ENCODE peak calls at places on chromosomes 3 and 15, in five cellular contexts. R is stomach, A is HepG2, U is endothelial cell of umbilical vein, S is mammary epithelial cell. M is an unnamed sample. For H3K27me3, the result is how much of the 10 kb centered on the place peaks cover.

GRCh38 chr3:46858996-46859710 is 4.1 kb downstream of the MYL3 start:
- DNase-seq in U (no peak), R (no peak), A (no peak), S (no peak), M (no peak)

GRCh38 chr3:78737988-78738387 is 1029.8 kb downstream of the ROBO1 start:
- DNase-seq in A (no peak), R (no peak), S (peak), U (peak), M (no peak)

GRCh38 chr15:98850991-98851776 is 156.4 kb downstream of the PGPEP1L start:
- DNase-seq in U (peak), R (peak), A (peak), S (peak), M (peak)

GRCh38 chr3:113300596-113300995 is 89.2 kb downstream of the BOC start:
- DNase-seq in S (no peak), U (no peak), A (no peak), R (no peak), M (no peak)

GRCh38 chr3:45792036-45792435 is 4.3 kb downstream of the SLC6A20 start:
- DNase-seq in A (no peak), R (no peak), U (no peak), S (no peak), M (no peak)

GRCh38 chr15:50116477-50116876 is 2.6 kb downstream of the ATP8B4 start:
- DNase-seq in A (peak), R (no peak), U (peak), S (peak), M (no peak)

GRCh38 chr15:75034615-75035014 is 11.2 kb downstream of the PPCDC start:
- DNase-seq in R (no peak), S (no peak), A (no peak), U (no peak), M (no peak)

GRCh38 chr3:189202583-189202982 is 30.8 kb downstream of the TPRG1 start:
- DNase-seq in S (no peak), R (no peak), U (no peak), A (no peak), M (no peak)

GRCh38 chr3:39177708-39178332 is 14.6 kb downstream of the XIRP1 start:
- DNase-seq in U (peak), A (peak), R (peak), S (peak), M (peak)

GRCh38 chr3:119175869-119176756 is 2.7 kb downstream of the UPK1B start:
- DNase-seq in R (peak), A (no peak), S (peak), U (no peak), M (no peak)

GRCh38 chr15:99249270-99249817 is at the start of gene TTC23:
- DNase-seq in S (peak), R (no peak), A (peak), U (peak), M (no peak)

GRCh38 chr15:69288531-69289311 is 10.0 kb upstream of the PAQR5 start:
- DNase-seq in R (no peak), S (peak), U (no peak), A (no peak), M (no peak)

GRCh38 chr15:67794832-67795574 is 30.3 kb upstream of the SKOR1 start:
- DNase-seq in S (no peak), R (no peak), A (no peak), U (no peak), M (no peak)

GRCh38 chr15:80076321-80077318 is 17.1 kb downstream of the ZFAND6 start:
- DNase-seq in U (no peak), A (peak), R (no peak), S (no peak), M (no peak)

GRCh38 chr3:139421034-139421433 is 31.6 kb upstream of the COPB2 start:
- DNase-seq in U (no peak), S (no peak), A (no peak), R (no peak), M (no peak)

GRCh38 chr3:111963424-111963823 is 15.4 kb upstream of the ABHD10 start:
- DNase-seq in S (peak), A (no peak), U (peak), R (no peak), M (no peak)

GRCh38 chr15:87739866-87740265 is 516.7 kb downstream of the NTRK3 start:
- DNase-seq in R (no peak), U (no peak), S (no peak), A (no peak), M (no peak)

GRCh38 chr3:168424059-168424765 is 328.5 kb upstream of the GOLIM4 start:
- DNase-seq in S (no peak), A (no peak), U (no peak), R (no peak), M (no peak)

GRCh38 chr15:31352911-31353811 is 26.5 kb downstream of the KLF13 start:
- DNase-seq in R (peak), A (no peak), S (no peak), U (peak), M (no peak)

GRCh38 chr3:46127503-46127902 is 80.6 kb downstream of the CCR1 start:
- DNase-seq in R (no peak), A (peak), S (peak), U (peak), M (no peak)

GRCh38 chr15:101675015-101675414 is 22.8 kb upstream of the TM2D3 start:
- DNase-seq in U (no peak), A (no peak), S (peak), R (no peak), M (no peak)

GRCh38 chr15:68783226-68784054 is 37.3 kb downstream of the ANP32A start:
- DNase-seq in A (peak), S (peak), R (peak), U (peak), M (no peak)

GRCh38 chr15:86879250-86880229 is 799.9 kb downstream of the AGBL1 start:
- DNase-seq in S (no peak), A (no peak), R (no peak), U (no peak), M (peak)

GRCh38 chr3:155746703-155747102 is 1.8 kb upstream of the PLCH1 start:
- DNase-seq in R (no peak), S (no peak), U (no peak), A (peak), M (no peak)

GRCh38 chr3:3800685-3801509 is 1.7 kb downstream of the LRRN1 start:
- DNase-seq in R (peak), U (no peak), A (no peak), S (no peak), M (no peak)

GRCh38 chr3:99355465-99355864 is 282.9 kb upstream of the COL8A1 start:
- DNase-seq in S (no peak), R (no peak), A (no peak), U (peak), M (no peak)

GRCh38 chr3:151838574-151839312 is 24.8 kb downstream of the AADAC start:
- DNase-seq in U (peak), S (peak), R (peak), A (peak), M (peak)

GRCh38 chr15:91278956-91279355 is 178.9 kb downstream of the SV2B start:
- DNase-seq in A (no peak), U (no peak), R (no peak), S (no peak), M (no peak)

GRCh38 chr3:59690886-59691285 is 641.1 kb upstream of the CFAP20DC start:
- DNase-seq in U (no peak), R (no peak), S (no peak), A (no peak), M (no peak)

GRCh38 chr3:72319202-72320095 is 528.8 kb downstream of the SHQ1 start:
- DNase-seq in U (peak), A (no peak), S (no peak), R (no peak), M (no peak)

GRCh38 chr15:83581381-83581780 is 72.5 kb upstream of the ADAMTSL3 start:
- DNase-seq in R (no peak), A (no peak), U (no peak), S (peak), M (no peak)

GRCh38 chr3:64902991-64903390 is 215.2 kb upstream of the ADAMTS9 start:
- DNase-seq in S (no peak), U (no peak), R (no peak), A (no peak), M (no peak)

GRCh38 chr3:48595526-48596121 is 495 bp upstream of the COL7A1 start:
- DNase-seq in U (peak), R (peak), S (peak), A (peak), M (no peak)

GRCh38 chr3:130677310-130677709 is 69.3 kb downstream of the PIK3R4 start:
- DNase-seq in R (no peak), S (no peak), A (no peak), U (no peak), M (no peak)

GRCh38 chr15:35290301-35290721 is 205.2 kb upstream of the NANOGP8 start:
- DNase-seq in A (no peak), U (no peak), S (peak), R (no peak), M (no peak)

GRCh38 chr3:75180235-75180944 is 483.7 kb upstream of the FRG2C start:
- DNase-seq in A (no peak), S (no peak), U (no peak), R (no peak), M (no peak)

GRCh38 chr3:131903988-131904415 is 130.8 kb downstream of the CPNE4 start:
- DNase-seq in S (peak), U (no peak), A (peak), R (no peak), M (no peak)

GRCh38 chr3:130839815-130840214 is 54.1 kb upstream of the ATP2C1 start:
- DNase-seq in U (no peak), R (no peak), A (no peak), S (no peak), M (no peak)

DNA sequence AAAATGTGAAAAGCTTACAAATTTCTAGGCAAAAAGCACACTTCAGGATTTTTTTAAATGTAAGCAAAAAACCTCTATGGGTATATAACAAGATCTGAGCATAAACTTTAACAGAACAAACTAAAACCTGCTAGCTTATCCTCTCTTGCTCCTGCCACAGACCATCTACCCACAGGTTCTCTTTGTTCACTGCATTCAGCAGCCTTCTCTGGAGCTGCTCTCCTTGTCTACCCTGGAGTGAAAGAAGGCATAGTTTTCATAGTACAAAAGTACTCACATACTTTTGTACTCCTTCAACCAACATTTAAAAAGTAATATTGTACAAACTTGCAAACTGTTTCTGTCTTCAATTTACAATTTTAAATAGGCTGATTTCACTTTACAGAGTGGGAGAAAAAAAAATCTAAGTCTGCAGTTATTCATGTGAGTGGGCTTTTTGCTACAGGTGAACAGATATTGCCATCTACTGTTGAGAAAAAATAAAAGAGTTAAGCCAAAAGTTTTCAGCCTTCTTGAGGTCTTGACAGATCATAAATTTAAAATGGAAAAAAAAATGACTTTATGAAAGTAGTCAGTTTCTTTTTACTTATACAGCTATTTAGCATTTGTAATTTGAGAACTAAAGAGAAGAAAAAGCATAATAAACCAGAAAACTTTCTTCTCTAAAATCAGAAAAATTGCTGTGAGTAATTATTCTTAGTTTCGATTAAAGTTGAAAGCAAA is 20.4 kb downstream of the TERC start:
- DNase-seq in U (peak), R (no peak), A (no peak), S (peak), M (no peak)
- TF ChIP-seq CTCF in U (peak), R (peak), A (peak), S (peak), M (peak)

GRCh38 chr15:58520464-58520863 is 88.7 kb downstream of the LIPC start:
- DNase-seq in U (peak), A (no peak), R (no peak), S (no peak), M (no peak)

GRCh38 chr15:58522391-58522790 is 90.6 kb downstream of the LIPC start:
- DNase-seq in U (no peak), S (no peak), A (no peak), R (no peak), M (peak)

GRCh38 chr15:58522865-58523264 is 91.1 kb downstream of the LIPC start:
- DNase-seq in U (no peak), R (no peak), S (no peak), A (no peak), M (peak)

GRCh38 chr15:58520936-58521292 is 89.1 kb downstream of the LIPC start:
- DNase-seq in S (no peak), U (peak), R (no peak), A (no peak), M (no peak)

DNA sequence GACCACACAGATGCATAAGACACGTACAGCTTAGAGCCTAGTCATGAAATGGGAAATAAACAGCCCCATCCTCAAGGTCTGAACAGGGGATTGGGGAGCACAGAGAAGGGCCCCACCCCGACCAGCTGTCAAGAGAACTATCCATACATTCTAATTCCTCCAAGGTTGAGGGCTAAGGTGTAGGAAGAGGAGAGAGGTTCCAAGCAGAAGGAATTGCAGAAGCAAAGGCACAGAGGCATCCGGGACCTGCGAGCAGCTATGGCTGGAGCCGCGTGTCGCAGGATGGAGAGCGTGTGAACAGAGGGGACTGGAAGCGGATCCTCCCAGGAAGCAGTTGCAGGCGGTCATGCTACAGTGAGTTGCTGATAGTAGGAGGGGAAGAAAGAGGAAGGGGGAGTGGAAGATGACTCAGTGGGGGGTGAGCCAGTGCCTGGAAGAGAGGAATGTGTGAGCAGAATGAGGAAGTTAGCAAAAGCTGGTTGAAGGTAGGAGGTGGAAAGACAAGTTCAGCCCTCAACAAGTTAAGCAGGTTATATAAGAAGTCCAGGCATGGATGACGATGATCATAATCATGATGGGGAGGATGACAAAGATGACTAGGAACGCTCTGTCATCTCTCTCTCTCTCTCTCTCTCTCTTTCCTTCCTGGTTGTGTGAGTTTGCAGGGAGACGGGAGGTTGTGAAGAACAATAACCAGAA is 89.7 kb downstream of the LIPC start:
- DNase-seq in S (peak), R (no peak), U (peak), A (peak), M (peak)
- H3K27ac ChIP-seq in S (no peak), R (no peak), U (peak), A (no peak), M (peak)

GRCh38 chr3:128433630-128434185 is 33.0 kb downstream of the DNAJB8 start:
- DNase-seq in R (no peak), A (no peak), S (peak), U (no peak), M (no peak)

GRCh38 chr3:128436214-128436613 is 30.5 kb downstream of the DNAJB8 start:
- DNase-seq in S (no peak), R (no peak), U (no peak), A (no peak), M (no peak)

GRCh38 chr3:128434524-128434923 is 32.2 kb downstream of the DNAJB8 start:
- DNase-seq in U (no peak), S (no peak), A (no peak), R (no peak), M (no peak)

GRCh38 chr3:128435058-128435457 is 31.6 kb downstream of the DNAJB8 start:
- DNase-seq in R (peak), U (no peak), A (no peak), S (no peak), M (no peak)

DNA sequence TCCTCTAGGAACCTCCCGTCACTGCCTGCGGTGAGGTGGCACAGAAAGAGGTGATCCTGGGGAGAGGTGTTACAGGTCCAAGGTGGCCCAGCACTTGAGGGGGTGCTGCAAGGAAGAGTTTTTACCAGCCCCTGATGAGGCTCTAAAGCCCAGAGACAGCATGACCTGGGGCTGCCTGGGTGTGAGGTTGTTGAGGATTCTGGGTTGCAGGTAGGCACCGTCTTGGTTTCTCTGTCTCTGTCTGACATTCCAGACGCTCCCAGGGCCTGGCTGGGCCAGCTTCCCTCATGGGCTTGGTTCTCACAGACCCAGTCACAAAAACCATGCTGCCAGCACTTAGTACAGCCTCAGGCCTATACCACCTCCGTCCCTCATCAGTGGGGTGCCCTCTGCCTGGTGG is 31.1 kb downstream of the DNAJB8 start:
- DNase-seq in R (no peak), S (no peak), U (no peak), A (no peak), M (no peak)
- H3K27me3 ChIP-seq in R (under half), S (under half), U (under half), A (under half), M (under half)

GRCh38 chr3:179045719-179046402 is 25.7 kb downstream of the ZMAT3 start:
- DNase-seq in A (no peak), R (no peak), S (no peak), U (no peak), M (no peak)
- TF ChIP-seq CTCF in A (no peak), R (no peak), S (no peak), U (no peak), M (no peak)

GRCh38 chr3:4977001-4977888 is 2.0 kb upstream of the BHLHE40 start:
- DNase-seq in A (peak), U (peak), R (peak), S (peak), M (no peak)
- H3K27ac ChIP-seq in A (peak), U (peak), R (peak), S (peak), M (peak)

M was measured in dorsolateral prefrontal cortex.